ENCODE peak calls at places on chromosomes 1 and 21, in eight cellular contexts. One of them, this sample, is unnamed.

GRCh38 chr1:214423045-214423444 is 128.4 kb downstream of the PTPN14 start:
- DNase-seq in HS-27A: no peak
- DNase-seq in GM10248: no peak
- DNase-seq in progenitor cell of endocrine pancreas: no peak
- DNase-seq in omental fat pad: no peak
- DNase-seq in myocyte: no peak
- DNase-seq in central memory CD4-positive, alpha-beta T cell: no peak
- DNase-seq in pulmonary artery endothelial cell: no peak
- DNase-seq in this sample: no peak

GRCh38 chr1:230010618-230011332 is 56.3 kb upstream of the GALNT2 start:
- DNase-seq in myocyte: no peak
- DNase-seq in HS-27A: no peak
- DNase-seq in progenitor cell of endocrine pancreas: no peak
- DNase-seq in GM10248: no peak
- DNase-seq in pulmonary artery endothelial cell: no peak
- DNase-seq in omental fat pad: no peak
- DNase-seq in central memory CD4-positive, alpha-beta T cell: no peak
- DNase-seq in this sample: no peak

GRCh38 chr21:41460578-41461527 is 34.8 kb downstream of the MX1 start:
- DNase-seq in omental fat pad: no peak
- DNase-seq in GM10248: peak; percentile 79
- DNase-seq in HS-27A: no peak
- DNase-seq in progenitor cell of endocrine pancreas: peak; percentile 52
- DNase-seq in myocyte: peak; percentile 70
- DNase-seq in central memory CD4-positive, alpha-beta T cell: peak; percentile 25
- DNase-seq in pulmonary artery endothelial cell: peak; percentile 26
- DNase-seq in this sample: peak; percentile 33

GRCh38 chr1:200379431-200379755 is 30.4 kb downstream of the ZNF281 start:
- DNase-seq in pulmonary artery endothelial cell: no peak
- DNase-seq in progenitor cell of endocrine pancreas: no peak
- DNase-seq in myocyte: peak; percentile 40
- DNase-seq in GM10248: no peak
- DNase-seq in central memory CD4-positive, alpha-beta T cell: no peak
- DNase-seq in HS-27A: peak; percentile 92
- DNase-seq in omental fat pad: no peak
- DNase-seq in this sample: peak; percentile 76

GRCh38 chr21:14957836-14958235 is 107.0 kb downstream of the NRIP1 start:
- DNase-seq in central memory CD4-positive, alpha-beta T cell: no peak
- DNase-seq in HS-27A: no peak
- DNase-seq in pulmonary artery endothelial cell: no peak
- DNase-seq in GM10248: no peak
- DNase-seq in progenitor cell of endocrine pancreas: no peak
- DNase-seq in myocyte: no peak
- DNase-seq in omental fat pad: no peak
- DNase-seq in this sample: peak; percentile 34

GRCh38 chr1:199665371-199665770 is 362.1 kb upstream of the NR5A2 start:
- DNase-seq in omental fat pad: no peak
- DNase-seq in myocyte: no peak
- DNase-seq in pulmonary artery endothelial cell: no peak
- DNase-seq in central memory CD4-positive, alpha-beta T cell: no peak
- DNase-seq in GM10248: no peak
- DNase-seq in HS-27A: no peak
- DNase-seq in progenitor cell of endocrine pancreas: no peak
- DNase-seq in this sample: no peak

GRCh38 chr1:62368989-62369388 is 49.8 kb upstream of the KANK4 start:
- DNase-seq in pulmonary artery endothelial cell: no peak
- DNase-seq in HS-27A: no peak
- DNase-seq in progenitor cell of endocrine pancreas: no peak
- DNase-seq in central memory CD4-positive, alpha-beta T cell: no peak
- DNase-seq in GM10248: no peak
- DNase-seq in myocyte: no peak
- DNase-seq in omental fat pad: no peak
- DNase-seq in this sample: no peak

GRCh38 chr1:66757740-66758139 is 5.5 kb downstream of the DYNLT5 start:
- DNase-seq in central memory CD4-positive, alpha-beta T cell: no peak
- DNase-seq in progenitor cell of endocrine pancreas: no peak
- DNase-seq in GM10248: no peak
- DNase-seq in HS-27A: no peak
- DNase-seq in pulmonary artery endothelial cell: no peak
- DNase-seq in myocyte: no peak
- DNase-seq in omental fat pad: no peak
- DNase-seq in this sample: no peak

GRCh38 chr1:165353731-165354671 is 2.5 kb downstream of the LMX1A start:
- DNase-seq in GM10248: no peak
- DNase-seq in central memory CD4-positive, alpha-beta T cell: no peak
- DNase-seq in progenitor cell of endocrine pancreas: no peak
- DNase-seq in pulmonary artery endothelial cell: no peak
- DNase-seq in myocyte: no peak
- DNase-seq in omental fat pad: no peak
- DNase-seq in HS-27A: no peak
- DNase-seq in this sample: no peak

GRCh38 chr1:193406901-193407300 is 220.5 kb upstream of the B3GALT2 start:
- DNase-seq in central memory CD4-positive, alpha-beta T cell: peak; percentile 50
- DNase-seq in myocyte: peak; percentile 63
- DNase-seq in pulmonary artery endothelial cell: peak; percentile 15
- DNase-seq in progenitor cell of endocrine pancreas: no peak
- DNase-seq in HS-27A: peak; percentile 20
- DNase-seq in GM10248: peak; percentile 15
- DNase-seq in omental fat pad: no peak
- DNase-seq in this sample: peak; percentile 38

GRCh38 chr1:98119793-98120192 is 199.0 kb upstream of the DPYD start:
- DNase-seq in GM10248: no peak
- DNase-seq in central memory CD4-positive, alpha-beta T cell: no peak
- DNase-seq in myocyte: peak; percentile 70
- DNase-seq in omental fat pad: no peak
- DNase-seq in pulmonary artery endothelial cell: no peak
- DNase-seq in progenitor cell of endocrine pancreas: peak; percentile 11
- DNase-seq in HS-27A: no peak
- DNase-seq in this sample: no peak